ENCODE peak calls at places on chromosomes 16 and 17, in ten cellular contexts. Y, T, I, F, Z, A, K, H, C and Q are unnamed samples. For H3K36me3, the result is how much of the 10 kb centered on the place peaks cover.

GRCh38 chr16:55641430-55642056 is 14.2 kb upstream of the SLC6A2 start:
- DNase-seq in H (no peak), Y (no peak), T (no peak), K (no peak), F (no peak), C (no peak), A (no peak), Z (no peak), I (no peak), Q (no peak)

GRCh38 chr16:57507414-57508083 is 21.3 kb upstream of the DOK4 start:
- DNase-seq in H (peak), I (no peak), C (no peak), T (no peak), Y (no peak), K (no peak), F (no peak), A (no peak), Z (peak), Q (no peak)

GRCh38 chr17:81128774-81129173 is 36.5 kb upstream of the PVALEF start:
- DNase-seq in C (no peak), A (no peak), K (no peak), Y (no peak), Z (no peak), F (no peak), H (no peak), T (no peak), I (no peak), Q (no peak)

GRCh38 chr17:63433746-63434591 is 12.1 kb downstream of the CYB561 start:
- DNase-seq in T (peak), Z (peak), Y (no peak), F (no peak), I (peak), A (no peak), K (no peak), C (peak), H (peak), Q (peak)

GRCh38 chr16:53433930-53434435 is 288 bp upstream of the RBL2 start:
- DNase-seq in C (peak), Z (no peak), Y (no peak), A (no peak), K (no peak), I (no peak), H (no peak), F (peak), T (no peak), Q (no peak)

GRCh38 chr17:8284126-8284525 is 4.3 kb upstream of the RANGRF start:
- DNase-seq in I (no peak), Y (no peak), C (no peak), H (no peak), A (no peak), Z (no peak), K (no peak), T (no peak), F (no peak), Q (no peak)

GRCh38 chr17:9671559-9671958 is 26.2 kb downstream of the USP43 start:
- DNase-seq in C (no peak), H (no peak), Y (no peak), K (no peak), A (peak), Z (no peak), F (no peak), I (no peak), T (no peak), Q (no peak)

GRCh38 chr17:14061666-14062560 is 7.4 kb upstream of the COX10 start:
- DNase-seq in Y (no peak), I (no peak), C (no peak), A (no peak), Z (no peak), K (no peak), H (peak), T (no peak), F (no peak), Q (peak)

GRCh38 chr16:1707193-1707790 is 1.3 kb downstream of the MAPK8IP3 start:
- DNase-seq in I (no peak), H (no peak), Z (peak), K (no peak), A (no peak), T (no peak), C (peak), Y (no peak), F (no peak), Q (peak)

GRCh38 chr17:8056232-8056975 is 17.5 kb downstream of the ALOX15B start:
- DNase-seq in Y (no peak), T (peak), Z (no peak), K (peak), I (peak), H (no peak), F (peak), A (no peak), C (peak), Q (peak)

GRCh38 chr17:48003686-48004120 is 32.8 kb downstream of the CDK5RAP3 start:
- DNase-seq in K (no peak), Z (no peak), C (no peak), A (no peak), Y (no peak), I (no peak), H (no peak), T (no peak), F (no peak), Q (peak)

GRCh38 chr17:56896968-56897359 is 16.9 kb downstream of the TRIM25 start:
- DNase-seq in Z (no peak), A (no peak), Y (no peak), I (no peak), C (peak), H (no peak), K (no peak), T (peak), F (no peak), Q (no peak)

GRCh38 chr16:19515765-19516164 is 6.1 kb downstream of the GDE1 start:
- DNase-seq in C (no peak), Y (no peak), I (no peak), T (no peak), Z (no peak), H (no peak), K (no peak), A (no peak), F (no peak), Q (no peak)

GRCh38 chr17:12627776-12628491 is 37.8 kb upstream of the MYOCD start:
- DNase-seq in A (no peak), C (no peak), K (no peak), Y (no peak), H (no peak), I (no peak), F (no peak), Z (no peak), T (no peak), Q (no peak)

GRCh38 chr17:42365136-42365535 is 23.1 kb downstream of the STAT3 start:
- DNase-seq in Z (no peak), H (no peak), Y (no peak), I (no peak), K (no peak), C (no peak), A (no peak), F (no peak), T (no peak), Q (peak)

GRCh38 chr17:31054761-31055160 is 40.0 kb upstream of the NF1 start:
- DNase-seq in T (no peak), K (no peak), F (no peak), A (no peak), I (no peak), H (no peak), Y (no peak), Z (no peak), C (no peak), Q (no peak)

GRCh38 chr16:78537511-78537910 is 438.1 kb downstream of the WWOX start:
- DNase-seq in Y (no peak), K (no peak), Z (no peak), C (no peak), T (no peak), H (no peak), A (no peak), F (no peak), I (no peak), Q (no peak)

GRCh38 chr17:20263595-20263994 is 203.7 kb downstream of the LGALS9B start:
- DNase-seq in K (no peak), Y (no peak), F (no peak), A (no peak), Z (no peak), T (no peak), C (no peak), H (no peak), I (no peak), Q (no peak)

GRCh38 chr17:31900877-31901276 is 631 bp downstream of the UTP6 start:
- DNase-seq in C (no peak), Z (peak), A (no peak), I (no peak), Y (no peak), F (no peak), K (no peak), T (no peak), H (no peak), Q (no peak)

GRCh38 chr16:85145734-85146531 is 33.7 kb upstream of the CIBAR2 start:
- DNase-seq in K (no peak), I (no peak), Z (peak), Y (no peak), H (no peak), A (no peak), F (no peak), T (no peak), C (no peak), Q (no peak)

GRCh38 chr17:9239821-9240658 is 218.7 kb downstream of the NTN1 start:
- DNase-seq in Y (no peak), Z (peak), F (peak), C (peak), K (peak), A (peak), T (peak), I (peak), H (peak), Q (peak)

GRCh38 chr17:31571124-31571892 is 179.8 kb downstream of the RAB11FIP4 start:
- DNase-seq in I (peak), T (peak), A (no peak), H (peak), Y (no peak), K (no peak), Z (no peak), F (no peak), C (peak), Q (peak)

GRCh38 chr16:87757841-87758426 is 7.9 kb downstream of the KLHDC4 start:
- DNase-seq in A (no peak), C (no peak), K (no peak), Y (no peak), F (no peak), Z (no peak), I (no peak), H (no peak), T (no peak), Q (no peak)

DNA sequence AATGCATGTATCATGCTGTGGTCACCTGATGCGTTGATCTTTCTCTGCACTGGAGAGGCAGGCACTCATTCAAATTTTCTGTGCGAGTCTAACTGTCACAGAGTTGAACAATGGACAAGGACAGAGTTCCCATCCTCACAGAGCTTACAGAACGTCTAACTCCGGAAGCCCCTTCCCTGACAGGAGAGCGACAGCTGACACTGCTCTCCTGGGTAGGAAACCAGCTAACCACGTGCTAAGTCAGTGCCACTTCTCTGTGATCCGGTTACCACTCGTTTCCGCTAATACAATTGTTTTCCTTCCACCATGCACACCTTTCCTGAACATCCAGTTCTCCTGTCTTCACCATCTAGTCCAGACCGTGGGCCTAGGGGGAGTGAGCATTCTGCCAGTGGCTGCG is 11.3 kb downstream of the KLHDC4 start:
- DNase-seq in T (no peak), I (no peak), C (no peak), F (no peak), K (no peak), Y (no peak), H (no peak), A (no peak), Z (no peak), Q (no peak)
- H3K36me3 ChIP-seq in T (half or more), I (half or more), C (under half), F (half or more), K (half or more), Y (under half), H (half or more), A (half or more), Z (half or more), Q (under half)

GRCh38 chr17:75704963-75705875 is 16.0 kb upstream of the ITGB4 start:
- DNase-seq in A (no peak), F (no peak), T (no peak), Z (no peak), C (no peak), K (no peak), H (no peak), I (no peak), Y (no peak), Q (no peak)

GRCh38 chr17:75703191-75703590 is 18.1 kb upstream of the ITGB4 start:
- DNase-seq in I (no peak), F (no peak), K (no peak), T (no peak), A (no peak), C (no peak), Z (no peak), H (no peak), Y (no peak), Q (no peak)

GRCh38 chr17:75703591-75703990 is 17.7 kb upstream of the ITGB4 start:
- DNase-seq in Z (no peak), A (no peak), F (no peak), T (no peak), I (no peak), K (no peak), H (no peak), C (no peak), Y (no peak), Q (no peak)

GRCh38 chr17:75707096-75707720 is 14.1 kb upstream of the ITGB4 start:
- DNase-seq in I (peak), A (no peak), K (no peak), Z (no peak), C (peak), Y (no peak), F (no peak), H (no peak), T (peak), Q (no peak)

DNA sequence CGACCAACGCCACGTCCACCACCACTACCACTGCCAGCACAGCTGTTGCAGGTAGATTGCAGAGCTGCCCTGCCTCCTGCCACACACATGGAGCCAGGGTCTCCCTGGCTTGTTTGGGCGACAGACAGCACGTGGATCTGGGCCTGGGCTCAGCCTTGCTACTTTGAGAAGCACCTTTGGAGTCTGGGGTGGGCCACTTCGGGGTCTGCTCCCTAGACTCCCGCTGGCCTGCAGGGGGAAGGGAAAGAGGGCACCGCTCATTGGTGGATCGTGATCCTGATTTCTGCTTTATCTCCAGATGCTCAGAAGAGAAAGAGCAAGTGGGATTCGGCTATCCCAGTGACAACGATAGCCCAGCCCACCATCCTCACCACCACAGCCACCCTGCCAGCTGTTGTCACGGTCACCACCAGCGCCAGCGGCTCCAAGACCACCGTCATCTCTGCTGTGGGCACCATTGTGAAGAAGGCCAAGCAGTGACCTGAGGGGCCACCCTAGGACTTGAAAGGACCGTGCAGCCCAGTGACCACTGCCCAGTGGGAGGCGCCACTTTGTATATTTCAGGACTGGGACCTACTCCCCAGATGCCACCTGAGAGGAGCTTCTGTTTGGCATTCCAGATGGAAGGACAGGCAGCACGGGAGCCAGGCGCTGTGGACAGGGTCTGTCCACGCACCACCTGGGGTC is 15.1 kb upstream of the ITGB4 start:
- DNase-seq in T (no peak), Z (no peak), I (no peak), Y (no peak), K (no peak), H (no peak), F (no peak), C (no peak), A (no peak), Q (no peak)
- H3K36me3 ChIP-seq in T (half or more), Z (half or more), I (half or more), Y (under half), K (half or more), H (half or more), F (half or more), C (under half), A (half or more), Q (under half)

GRCh38 chr17:46057366-46057765 is 58.3 kb downstream of the STH start:
- DNase-seq in T (no peak), K (no peak), H (no peak), I (no peak), Y (no peak), Z (no peak), F (no peak), A (no peak), C (peak), Q (no peak)
- H3K36me3 ChIP-seq in T (under half), K (under half), H (under half), I (under half), Y (under half), Z (under half), F (under half), A (under half), C (under half), Q (under half)

DNA sequence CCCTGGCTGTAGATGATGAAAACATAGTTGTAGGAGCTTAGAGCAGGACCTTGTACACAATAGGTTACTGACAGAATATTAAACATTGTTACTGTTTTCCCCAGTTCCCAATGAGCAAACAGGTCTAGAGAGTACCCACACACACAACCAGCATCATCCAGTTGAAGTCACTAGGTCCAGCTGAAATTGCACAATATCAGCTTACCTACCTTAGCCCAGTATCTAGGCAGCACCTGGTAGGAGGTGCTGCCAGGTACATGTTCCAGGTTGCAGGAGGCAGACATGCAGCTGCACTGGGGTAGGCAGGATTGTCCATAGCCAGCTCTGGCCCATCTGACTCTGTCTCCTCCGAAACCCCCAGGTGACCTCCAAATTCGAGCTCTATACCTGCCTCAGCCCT is 1.5 kb upstream of the SYCE1L start:
- DNase-seq in K (no peak), T (no peak), I (no peak), Z (no peak), H (no peak), A (no peak), F (no peak), Y (no peak), C (no peak), Q (no peak)
- H3K36me3 ChIP-seq in K (half or more), T (under half), I (half or more), Z (half or more), H (half or more), A (under half), F (under half), Y (under half), C (under half), Q (half or more)

GRCh38 chr16:29996773-29997250 is 771 bp downstream of the INO80E start:
- DNase-seq in Z (no peak), Y (no peak), C (no peak), A (no peak), T (no peak), H (no peak), I (no peak), F (no peak), K (peak), Q (no peak)
- H3K36me3 ChIP-seq in Z (under half), Y (under half), C (under half), A (under half), T (under half), H (half or more), I (under half), F (under half), K (under half), Q (under half)

DNA sequence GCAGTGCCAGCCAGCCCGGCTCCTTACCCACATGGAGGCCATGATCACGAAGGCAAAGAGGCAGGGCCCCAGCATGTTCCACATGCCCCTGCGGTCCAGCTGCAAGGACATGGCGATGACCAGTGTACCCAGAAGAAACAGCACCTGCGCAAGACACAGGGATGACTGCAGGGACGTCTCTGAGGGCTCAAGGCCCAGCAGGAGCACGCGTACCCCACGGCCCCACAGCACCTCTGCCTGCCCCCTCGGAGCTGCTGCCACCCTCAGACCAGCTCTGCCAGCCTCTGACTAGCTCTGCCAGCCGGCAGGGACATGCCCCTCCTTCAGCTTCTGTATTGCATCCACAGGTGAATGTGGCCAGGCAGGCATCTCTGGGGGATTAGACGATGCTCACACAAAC is 2.2 kb upstream of the MRPL28 start:
- DNase-seq in F (no peak), I (no peak), Z (no peak), Y (no peak), K (no peak), T (no peak), C (no peak), H (no peak), A (no peak), Q (no peak)
- H3K36me3 ChIP-seq in F (under half), I (half or more), Z (half or more), Y (under half), K (half or more), T (half or more), C (under half), H (half or more), A (under half), Q (half or more)

GRCh38 chr16:17538942-17539341 is 68.2 kb upstream of the XYLT1 start:
- DNase-seq in I (no peak), F (no peak), C (no peak), A (no peak), K (no peak), H (no peak), T (no peak), Z (no peak), Y (no peak), Q (no peak)
- H3K36me3 ChIP-seq in I (under half), F (under half), C (under half), A (under half), K (under half), H (under half), T (under half), Z (under half), Y (under half), Q (under half)

GRCh38 chr16:4379001-4379688 is 7.5 kb downstream of the VASN start:
- DNase-seq in Y (no peak), H (no peak), T (no peak), I (no peak), K (no peak), C (no peak), F (no peak), Z (no peak), A (no peak), Q (no peak)
- H3K36me3 ChIP-seq in Y (under half), H (under half), T (under half), I (under half), K (under half), C (under half), F (under half), Z (under half), A (under half), Q (under half)

GRCh38 chr16:30354423-30355143 is 525 bp downstream of the CD2BP2 start:
- DNase-seq in K (peak), Z (peak), H (no peak), C (no peak), Y (no peak), I (no peak), A (no peak), F (no peak), T (no peak), Q (no peak)
- H3K36me3 ChIP-seq in K (half or more), Z (half or more), H (half or more), C (under half), Y (under half), I (half or more), A (under half), F (under half), T (under half), Q (half or more)

DNA sequence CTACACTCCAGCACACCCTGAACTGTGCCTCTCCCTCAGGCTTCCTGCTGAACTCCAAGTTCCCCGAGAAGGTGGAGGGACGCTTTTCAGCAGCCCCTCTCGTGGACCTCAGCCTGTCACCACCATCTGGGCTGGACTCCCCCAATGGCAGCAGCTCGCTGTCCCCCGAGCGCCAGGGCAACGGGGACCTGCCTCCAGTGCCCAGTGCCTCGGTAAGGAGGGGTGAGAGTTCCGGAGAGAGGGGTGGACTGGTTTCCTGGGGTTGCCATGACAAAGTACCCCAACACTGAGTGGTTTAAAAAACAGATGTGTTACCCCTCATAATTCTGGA is 17.4 kb downstream of the GLIS2 start:
- DNase-seq in A (no peak), F (no peak), I (no peak), Y (no peak), T (no peak), Z (no peak), C (no peak), K (no peak), H (no peak), Q (no peak)
- H3K36me3 ChIP-seq in A (under half), F (under half), I (half or more), Y (under half), T (under half), Z (under half), C (under half), K (half or more), H (under half), Q (under half)